ENCODE peak calls at places on chromosome 2, in nine cellular contexts. S is fibroblast of lung, E is mucosa of descending colon, B is upper lobe of right lung, J is SK-N-SH, T is GM23338, D is left lung, K is choroid plexus epithelial cell, I is stomach. Y is an unnamed sample.

GRCh38 chr2:107384426-107384825 is 442.3 kb upstream of the RGPD4 start:
- DNase-seq in S (no peak), E (no peak), B (no peak), J (no peak), T (no peak), D (no peak), K (no peak), I (no peak), Y (no peak)

GRCh38 chr2:219418570-219419189 is 503 bp downstream of the DES start:
- DNase-seq in S (no peak), E (no peak), B (no peak), J (no peak), T (peak), D (no peak), K (peak), I (no peak), Y (no peak)

GRCh38 chr2:120239488-120240287 is 13.0 kb upstream of the RALB start:
- DNase-seq in S (peak), E (no peak), B (no peak), J (no peak), T (peak), D (no peak), K (peak), I (no peak), Y (peak)

GRCh38 chr2:202009019-202009481 is 24.6 kb upstream of the FZD7 start:
- DNase-seq in S (no peak), E (no peak), B (no peak), J (peak), T (no peak), D (no peak), K (peak), I (no peak), Y (no peak)

GRCh38 chr2:26683583-26683982 is 8.9 kb upstream of the KCNK3 start:
- DNase-seq in S (no peak), E (no peak), B (peak), J (no peak), T (no peak), D (no peak), K (no peak), I (no peak), Y (no peak)

GRCh38 chr2:118672055-118672454 is 175.4 kb downstream of the EN1 start:
- DNase-seq in S (no peak), E (no peak), B (no peak), J (no peak), T (no peak), D (no peak), K (no peak), I (no peak), Y (no peak)

GRCh38 chr2:12320027-12320734 is 396.6 kb upstream of the TRIB2 start:
- DNase-seq in S (peak), E (no peak), B (no peak), J (no peak), T (no peak), D (no peak), K (peak), I (no peak), Y (no peak)

GRCh38 chr2:68992341-68992740 is 17.9 kb downstream of the GKN1 start:
- DNase-seq in S (no peak), E (no peak), B (no peak), J (no peak), T (no peak), D (no peak), K (no peak), I (no peak), Y (no peak)

GRCh38 chr2:71277536-71278103 is 50.7 kb upstream of the PAIP2B start:
- DNase-seq in S (no peak), E (no peak), B (peak), J (peak), T (peak), D (no peak), K (peak), I (no peak), Y (peak)

GRCh38 chr2:225895126-225895525 is 495.6 kb downstream of the NYAP2 start:
- DNase-seq in S (peak), E (no peak), B (no peak), J (no peak), T (no peak), D (no peak), K (peak), I (no peak), Y (peak)

GRCh38 chr2:45698538-45698937 is 47.1 kb downstream of the PRKCE start:
- DNase-seq in S (no peak), E (no peak), B (no peak), J (peak), T (no peak), D (no peak), K (no peak), I (no peak), Y (no peak)

GRCh38 chr2:60840880-60841279 is 40.5 kb upstream of the REL start:
- DNase-seq in S (no peak), E (peak), B (no peak), J (no peak), T (no peak), D (no peak), K (no peak), I (no peak), Y (no peak)

GRCh38 chr2:128775401-128776285 is 457.0 kb upstream of the HS6ST1 start:
- DNase-seq in S (no peak), E (peak), B (peak), J (no peak), T (no peak), D (peak), K (no peak), I (peak), Y (no peak)

GRCh38 chr2:19592197-19592596 is 233.8 kb upstream of the OSR1 start:
- DNase-seq in S (no peak), E (no peak), B (no peak), J (no peak), T (no peak), D (no peak), K (no peak), I (no peak), Y (no peak)

GRCh38 chr2:178865537-178865936 is 58.3 kb upstream of the TTN start:
- DNase-seq in S (peak), E (no peak), B (no peak), J (peak), T (no peak), D (no peak), K (no peak), I (no peak), Y (no peak)

GRCh38 chr2:120769787-120770120 is 34.1 kb downstream of the GLI2 start:
- DNase-seq in S (no peak), E (peak), B (no peak), J (no peak), T (no peak), D (peak), K (no peak), I (no peak), Y (no peak)

GRCh38 chr2:15844099-15844801 is 96.1 kb upstream of the MYCN start:
- DNase-seq in S (no peak), E (no peak), B (no peak), J (peak), T (no peak), D (no peak), K (no peak), I (no peak), Y (no peak)

GRCh38 chr2:229775614-229776313 is 61.4 kb upstream of the DNER start:
- DNase-seq in S (peak), E (no peak), B (no peak), J (no peak), T (no peak), D (no peak), K (peak), I (no peak), Y (peak)

GRCh38 chr2:165794520-165794882 is 454 bp upstream of the GALNT3 start:
- DNase-seq in S (peak), E (peak), B (peak), J (peak), T (peak), D (peak), K (peak), I (peak), Y (peak)

GRCh38 chr2:8803658-8804379 is 33.6 kb downstream of the KIDINS220 start:
- DNase-seq in S (peak), E (peak), B (no peak), J (no peak), T (no peak), D (no peak), K (peak), I (peak), Y (peak)

GRCh38 chr2:51505533-51505932 is 473.6 kb upstream of the NRXN1 start:
- DNase-seq in S (no peak), E (no peak), B (no peak), J (no peak), T (peak), D (no peak), K (peak), I (no peak), Y (no peak)

GRCh38 chr2:60294901-60295590 is 258.4 kb downstream of the BCL11A start:
- DNase-seq in S (no peak), E (no peak), B (no peak), J (no peak), T (no peak), D (no peak), K (no peak), I (no peak), Y (no peak)

GRCh38 chr2:118386636-118387302 is 298.5 kb downstream of the INSIG2 start:
- DNase-seq in S (peak), E (no peak), B (no peak), J (no peak), T (no peak), D (no peak), K (peak), I (no peak), Y (peak)

GRCh38 chr2:73141896-73142295 is 29.1 kb upstream of the RAB11FIP5 start:
- DNase-seq in S (no peak), E (no peak), B (no peak), J (no peak), T (no peak), D (no peak), K (peak), I (no peak), Y (no peak)

GRCh38 chr2:98730851-98731708 is at the start of gene MGAT4A:
- DNase-seq in S (peak), E (peak), B (peak), J (peak), T (peak), D (peak), K (peak), I (peak), Y (no peak)

GRCh38 chr2:204535356-204535755 is 9.9 kb upstream of the PARD3B start:
- DNase-seq in S (no peak), E (no peak), B (no peak), J (no peak), T (no peak), D (no peak), K (no peak), I (no peak), Y (no peak)

GRCh38 chr2:144403940-144404339 is 116.0 kb downstream of the ZEB2 start:
- DNase-seq in S (peak), E (peak), B (peak), J (no peak), T (no peak), D (peak), K (no peak), I (no peak), Y (no peak)

GRCh38 chr2:21011453-21011852 is 32.4 kb downstream of the APOB start:
- DNase-seq in S (no peak), E (no peak), B (no peak), J (no peak), T (no peak), D (no peak), K (no peak), I (no peak), Y (no peak)

GRCh38 chr2:199581935-199582336 is 124.2 kb upstream of the SATB2 start:
- DNase-seq in S (peak), E (no peak), B (no peak), J (no peak), T (peak), D (no peak), K (peak), I (no peak), Y (peak)

GRCh38 chr2:95260028-95261023 is 13.9 kb upstream of the PROM2 start:
- DNase-seq in S (peak), E (no peak), B (no peak), J (peak), T (no peak), D (peak), K (peak), I (peak), Y (no peak)

GRCh38 chr2:172021955-172022354 is 22.2 kb downstream of the METAP1D start:
- DNase-seq in S (peak), E (no peak), B (no peak), J (no peak), T (peak), D (no peak), K (peak), I (no peak), Y (peak)

GRCh38 chr2:172710584-172711024 is 25.0 kb upstream of the RAPGEF4 start:
- DNase-seq in S (peak), E (no peak), B (no peak), J (peak), T (peak), D (no peak), K (peak), I (no peak), Y (peak)

DNA sequence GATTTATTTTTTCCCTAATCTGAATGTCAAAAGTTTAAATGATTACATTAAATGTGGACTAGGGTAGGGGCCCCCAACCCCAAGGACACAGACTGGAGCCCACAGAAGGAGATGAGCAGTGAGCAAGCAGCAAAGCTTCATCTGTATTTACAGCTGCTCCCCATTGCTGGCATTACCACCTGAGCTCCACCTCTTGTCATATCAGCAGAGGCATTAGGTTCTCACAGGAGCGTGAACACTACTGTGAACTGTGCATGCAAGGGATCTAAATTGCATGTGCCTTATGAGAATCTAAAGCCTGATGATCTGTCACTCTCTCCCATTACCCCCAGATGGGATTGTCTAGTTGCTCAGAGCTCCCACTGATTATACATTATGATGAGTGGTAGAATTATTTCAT is 3.8 kb downstream of the MOB1A start:
- DNase-seq in S (no peak), E (no peak), B (no peak), J (no peak), T (no peak), D (no peak), K (no peak), I (no peak), Y (no peak)
- H3K4me3 ChIP-seq in S (no peak), E (no peak), B (no peak), J (no peak), T (no peak), D (no peak), K (no peak), I (no peak), Y (no peak)

GRCh38 chr2:170821631-170822291 is 5.1 kb downstream of the GAD1 start:
- DNase-seq in S (no peak), E (no peak), B (no peak), J (no peak), T (peak), D (no peak), K (no peak), I (no peak), Y (no peak)

GRCh38 chr2:170822885-170823799 is 6.5 kb downstream of the GAD1 start:
- DNase-seq in S (no peak), E (no peak), B (no peak), J (peak), T (peak), D (no peak), K (no peak), I (no peak), Y (no peak)

GRCh38 chr2:170823800-170824153 is 7.1 kb downstream of the GAD1 start:
- DNase-seq in S (no peak), E (no peak), B (no peak), J (no peak), T (peak), D (no peak), K (no peak), I (no peak), Y (no peak)

GRCh38 chr2:170820647-170821630 is 4.3 kb downstream of the GAD1 start:
- DNase-seq in S (no peak), E (no peak), B (no peak), J (no peak), T (peak), D (no peak), K (no peak), I (no peak), Y (no peak)

DNA sequence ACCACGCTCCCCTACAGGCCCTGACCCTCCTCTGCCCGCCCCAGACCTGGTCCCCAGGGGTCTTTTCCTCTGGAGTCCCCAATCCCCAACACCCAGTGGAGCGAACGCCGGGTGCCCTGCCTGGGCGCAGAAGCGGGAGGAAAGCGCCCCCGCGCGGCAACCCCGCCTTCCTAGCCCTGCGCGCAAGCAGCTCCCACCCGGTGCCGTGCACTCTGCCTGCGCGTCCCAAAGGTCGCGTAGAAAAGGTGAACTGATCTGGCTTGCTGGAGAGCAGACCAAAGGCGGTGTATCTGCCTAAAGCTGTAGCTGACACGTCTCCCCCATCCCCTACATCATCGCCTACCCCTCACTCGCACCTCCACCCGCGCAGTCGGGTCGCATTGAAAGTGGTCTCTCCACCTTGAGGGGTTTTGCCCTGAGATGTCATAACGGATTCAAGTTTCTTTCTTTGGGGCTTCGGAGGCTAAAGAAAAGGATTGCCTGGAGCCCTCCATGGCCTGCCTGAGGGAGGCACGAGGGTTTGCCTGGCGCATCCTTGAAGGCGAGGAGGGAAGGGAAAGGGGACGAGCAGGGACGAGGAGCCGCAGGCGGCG is 5.7 kb downstream of the GAD1 start:
- DNase-seq in S (no peak), E (no peak), B (no peak), J (peak), T (peak), D (no peak), K (no peak), I (no peak), Y (no peak)
- H3K4me3 ChIP-seq in S (no peak), E (no peak), B (no peak), J (peak), T (peak), D (no peak), K (no peak), I (peak), Y (no peak)

GRCh38 chr2:176126929-176127768 is 2.4 kb upstream of the HOXD8 start:
- DNase-seq in S (peak), E (no peak), B (peak), J (peak), T (peak), D (no peak), K (peak), I (peak), Y (peak)
- H3K4me3 ChIP-seq in S (no peak), E (no peak), B (no peak), J (peak), T (no peak), D (no peak), K (no peak), I (no peak), Y (no peak)

DNA sequence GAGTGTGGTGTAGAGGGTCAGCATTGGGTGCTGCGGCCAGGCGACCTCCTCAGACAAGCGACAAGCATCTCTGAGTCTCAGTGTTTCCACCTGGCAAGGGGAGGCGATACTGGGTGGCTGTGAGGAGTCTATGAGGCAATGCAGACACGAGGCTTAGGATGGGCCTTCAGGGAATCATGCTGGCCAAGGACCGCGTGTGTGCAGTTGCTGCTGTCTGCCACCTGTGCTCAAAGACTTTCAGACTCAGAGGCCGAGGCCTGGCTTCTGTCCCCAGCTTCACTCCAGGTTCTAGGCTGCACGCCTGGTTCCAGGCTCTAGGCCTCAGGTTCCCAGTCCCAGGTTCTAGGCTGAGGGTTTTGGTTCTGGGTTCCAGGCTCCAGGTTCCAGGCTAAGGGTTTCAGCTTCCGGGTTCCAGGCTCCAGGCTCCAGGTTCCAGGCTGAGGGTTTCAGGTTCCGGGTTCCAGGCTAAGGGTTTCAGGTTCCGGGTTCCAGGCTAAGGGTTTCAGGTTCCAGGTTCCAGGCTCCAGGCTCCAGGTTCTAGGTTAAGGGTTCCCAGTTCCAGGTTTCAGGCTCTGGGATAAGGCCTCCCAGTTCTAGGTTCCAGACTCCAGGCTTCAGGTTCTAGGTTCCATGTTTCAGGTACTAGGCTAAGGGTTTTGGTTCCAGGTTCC is 14.8 kb downstream of the LRRFIP1 start:
- DNase-seq in S (no peak), E (no peak), B (no peak), J (no peak), T (peak), D (no peak), K (no peak), I (no peak), Y (no peak)
- H3K4me3 ChIP-seq in S (no peak), E (no peak), B (no peak), J (no peak), T (no peak), D (no peak), K (no peak), I (no peak), Y (no peak)

GRCh38 chr2:162318280-162319222 is at the start of gene IFIH1:
- DNase-seq in S (peak), E (peak), B (peak), J (peak), T (peak), D (peak), K (peak), I (peak), Y (peak)

GRCh38 chr2:162312853-162313252 is 5.6 kb downstream of the IFIH1 start:
- DNase-seq in S (no peak), E (no peak), B (no peak), J (no peak), T (no peak), D (no peak), K (no peak), I (no peak), Y (no peak)

GRCh38 chr2:162316590-162316989 is 1.9 kb downstream of the IFIH1 start:
- DNase-seq in S (no peak), E (no peak), B (no peak), J (no peak), T (no peak), D (no peak), K (no peak), I (no peak), Y (no peak)

GRCh38 chr2:162317910-162318279 is 589 bp downstream of the IFIH1 start:
- DNase-seq in S (no peak), E (peak), B (peak), J (no peak), T (peak), D (peak), K (no peak), I (peak), Y (no peak)

GRCh38 chr2:162317058-162317742 is 1.3 kb downstream of the IFIH1 start:
- DNase-seq in S (no peak), E (no peak), B (no peak), J (no peak), T (no peak), D (no peak), K (no peak), I (no peak), Y (no peak)
- H3K4me3 ChIP-seq in S (peak), E (no peak), B (peak), J (peak), T (peak), D (peak), K (peak), I (peak), Y (no peak)

DNA sequence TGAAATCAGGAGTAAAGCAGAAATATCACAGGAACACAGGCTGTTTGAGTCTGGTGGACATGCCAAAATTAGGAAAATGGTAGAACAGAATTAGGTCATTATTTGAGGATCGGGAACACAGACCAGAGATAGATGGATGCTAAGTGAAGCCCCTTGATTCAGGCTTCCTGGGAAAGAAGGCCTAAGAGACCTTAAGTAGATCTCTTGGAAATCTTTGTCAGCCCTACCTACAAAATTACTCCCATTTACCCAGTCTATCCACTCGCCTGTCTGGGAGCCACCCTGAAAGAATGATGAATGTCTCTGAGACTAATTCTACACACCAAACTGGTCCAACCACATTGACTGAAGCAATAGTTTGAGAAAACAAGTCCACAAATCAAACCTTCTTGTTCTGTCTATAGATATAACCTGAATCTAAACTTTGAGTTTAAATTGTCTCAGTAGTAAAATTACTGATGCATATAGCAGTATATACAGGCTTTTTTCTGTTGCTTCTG is 36.6 kb upstream of the TANK start:
- DNase-seq in S (no peak), E (no peak), B (no peak), J (no peak), T (no peak), D (no peak), K (peak), I (no peak), Y (no peak)
- H3K4me3 ChIP-seq in S (no peak), E (no peak), B (no peak), J (no peak), T (no peak), D (no peak), K (no peak), I (no peak), Y (no peak)

GRCh38 chr2:237232166-237232565 is 146.5 kb downstream of the COPS8 start:
- DNase-seq in S (no peak), E (no peak), B (no peak), J (no peak), T (no peak), D (no peak), K (no peak), I (no peak), Y (no peak)
- H3K4me3 ChIP-seq in S (no peak), E (no peak), B (no peak), J (no peak), T (no peak), D (no peak), K (no peak), I (no peak), Y (no peak)

Y was measured in astrocyte of the spinal cord.